ENCODE peak calls at places on chromosomes 13 and 19, in six cellular contexts. G, K, T, C, R and F are unnamed samples.

GRCh38 chr13:83702021-83702420 is 180.3 kb downstream of the SLITRK1 start:
- DNase-seq in G (no peak), K (no peak), T (no peak), C (no peak), R (no peak), F (no peak)

GRCh38 chr13:51838235-51838846 is 6.6 kb downstream of the TMEM272 start:
- DNase-seq in G (no peak), K (no peak), T (no peak), C (no peak), R (peak; percentile 16), F (no peak)

GRCh38 chr13:21670883-21671792 is at the start of gene FGF9:
- DNase-seq in G (peak; percentile 75), K (peak; percentile 92), T (peak; percentile 96), C (peak; percentile 81), R (peak; percentile 65), F (peak; percentile 92)

GRCh38 chr13:44237276-44237767 is 136.3 kb upstream of the SERP2 start:
- DNase-seq in G (no peak), K (no peak), T (no peak), C (no peak), R (peak; percentile 43), F (no peak)

GRCh38 chr13:96052655-96053002 is 572 bp downstream of the UGGT2 start:
- DNase-seq in G (peak; percentile 37), K (peak; percentile 44), T (no peak), C (peak; percentile 68), R (peak; percentile 15), F (no peak)

GRCh38 chr19:35755550-35756371 is 1.1 kb downstream of the HSPB6 start:
- DNase-seq in G (no peak), K (peak; percentile 23), T (peak; percentile 47), C (no peak), R (no peak), F (no peak)

GRCh38 chr19:50695251-50696064 is 24.1 kb downstream of the SHANK1 start:
- DNase-seq in G (no peak), K (peak; percentile 69), T (peak; percentile 85), C (no peak), R (no peak), F (no peak)

GRCh38 chr13:111917901-111918300 is 149.0 kb upstream of the SOX1 start:
- DNase-seq in G (no peak), K (no peak), T (no peak), C (no peak), R (no peak), F (no peak)

GRCh38 chr19:772043-772442 is 21.1 kb downstream of the MISP start:
- DNase-seq in G (no peak), K (no peak), T (no peak), C (no peak), R (no peak), F (no peak)

GRCh38 chr19:40542197-40542859 is 34.3 kb upstream of the SHKBP1 start:
- DNase-seq in G (no peak), K (no peak), T (no peak), C (no peak), R (no peak), F (no peak)

GRCh38 chr13:81017525-81018152 is 676.7 kb upstream of the SPRY2 start:
- DNase-seq in G (peak; percentile 16), K (peak; percentile 81), T (peak; percentile 70), C (peak; percentile 68), R (peak; percentile 61), F (peak; percentile 46)

GRCh38 chr19:10817291-10818038 is 18.5 kb downstream of the TMED1 start:
- DNase-seq in G (no peak), K (peak; percentile 24), T (no peak), C (no peak), R (no peak), F (no peak)

GRCh38 chr13:74778087-74778486 is 643.9 kb upstream of the KLF12 start:
- DNase-seq in G (no peak), K (no peak), T (no peak), C (no peak), R (no peak), F (no peak)

GRCh38 chr19:55913643-55914268 is 18.4 kb downstream of the NLRP13 start:
- DNase-seq in G (peak; percentile 13), K (no peak), T (no peak), C (no peak), R (peak; percentile 39), F (peak; percentile 46)

GRCh38 chr19:32253683-32254020 is 91.8 kb upstream of the ZNF507 start:
- DNase-seq in G (no peak), K (no peak), T (no peak), C (no peak), R (no peak), F (no peak)

GRCh38 chr19:10290876-10291553 is 1.3 kb downstream of the ICAM5 start:
- DNase-seq in G (peak; percentile 50), K (peak; percentile 76), T (peak; percentile 65), C (peak; percentile 32), R (peak; percentile 56), F (peak; percentile 42)

GRCh38 chr19:6828306-6828697 is 55.8 kb downstream of the VAV1 start:
- DNase-seq in G (peak; percentile 94), K (peak; percentile 19), T (no peak), C (no peak), R (peak; percentile 96), F (no peak)

GRCh38 chr19:7904074-7905020 is 670 bp downstream of the MAP2K7 start:
- DNase-seq in G (no peak), K (peak; percentile 49), T (peak; percentile 66), C (peak; percentile 42), R (no peak), F (peak; percentile 64)

GRCh38 chr13:109715902-109716301 is 70.5 kb downstream of the IRS2 start:
- DNase-seq in G (no peak), K (no peak), T (peak; percentile 38), C (no peak), R (peak; percentile 13), F (no peak)

GRCh38 chr13:97280478-97280877 is 58.3 kb downstream of the MBNL2 start:
- DNase-seq in G (no peak), K (no peak), T (peak; percentile 3), C (no peak), R (no peak), F (no peak)

GRCh38 chr19:5001547-5002131 is 32.7 kb downstream of the KDM4B start:
- DNase-seq in G (peak; percentile 32), K (peak; percentile 75), T (peak; percentile 61), C (peak; percentile 52), R (peak; percentile 76), F (peak; percentile 55)

GRCh38 chr19:7456964-7457541 is 31.8 kb downstream of the PEX11G start:
- DNase-seq in G (peak; percentile 18), K (no peak), T (no peak), C (no peak), R (peak; percentile 55), F (no peak)

GRCh38 chr13:114089341-114089740 is 43.1 kb downstream of the RASA3 start:
- DNase-seq in G (no peak), K (no peak), T (no peak), C (no peak), R (no peak), F (no peak)

GRCh38 chr13:60620611-60621395 is 223.8 kb downstream of the TDRD3 start:
- DNase-seq in G (no peak), K (no peak), T (no peak), C (no peak), R (no peak), F (no peak)

GRCh38 chr13:114130708-114131580 is 1.5 kb downstream of the RASA3 start:
- DNase-seq in G (no peak), K (peak; percentile 78), T (peak; percentile 68), C (peak; percentile 78), R (peak; percentile 70), F (no peak)

DNA sequence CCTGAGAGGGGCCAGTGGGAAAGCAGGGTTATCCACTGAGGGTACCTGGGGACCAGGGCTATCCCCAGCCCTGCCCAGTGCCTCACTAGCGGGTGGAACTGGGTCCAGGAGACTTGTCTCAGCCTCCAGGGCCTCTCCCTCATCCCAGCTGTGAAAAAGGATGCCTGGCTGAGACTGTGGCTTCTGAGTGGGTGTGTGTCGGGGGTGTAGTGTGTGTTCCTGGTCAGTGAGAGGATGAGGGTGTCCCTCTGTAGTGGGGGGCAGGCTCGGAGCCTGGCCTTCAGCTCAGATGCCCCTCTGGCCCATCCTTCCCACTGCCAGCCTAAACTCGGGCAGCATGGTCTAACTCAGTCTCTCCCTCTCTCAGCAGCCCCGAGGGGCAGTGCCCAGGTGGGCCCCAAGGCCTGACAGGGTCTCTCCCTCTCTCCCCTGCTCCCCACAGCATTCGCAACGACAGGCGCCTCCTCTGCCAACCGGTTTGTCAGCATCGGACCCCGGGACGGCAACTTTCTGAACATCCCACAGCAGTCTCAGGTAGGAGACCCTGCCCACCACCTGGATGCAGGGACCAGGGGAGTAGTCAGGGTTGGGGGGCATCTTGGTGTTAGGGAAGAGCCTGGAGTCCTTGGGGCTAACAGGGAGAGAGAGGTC is 12.7 kb downstream of the LYL1 start:
- DNase-seq in G (no peak), K (no peak), T (no peak), C (no peak), R (no peak), F (no peak)
- H3K4me3 ChIP-seq in G (no peak overlapping the region), K (no peak overlapping the region), T (no peak overlapping the region), C (no peak overlapping the region), R (no peak overlapping the region), F (no peak overlapping the region)

DNA sequence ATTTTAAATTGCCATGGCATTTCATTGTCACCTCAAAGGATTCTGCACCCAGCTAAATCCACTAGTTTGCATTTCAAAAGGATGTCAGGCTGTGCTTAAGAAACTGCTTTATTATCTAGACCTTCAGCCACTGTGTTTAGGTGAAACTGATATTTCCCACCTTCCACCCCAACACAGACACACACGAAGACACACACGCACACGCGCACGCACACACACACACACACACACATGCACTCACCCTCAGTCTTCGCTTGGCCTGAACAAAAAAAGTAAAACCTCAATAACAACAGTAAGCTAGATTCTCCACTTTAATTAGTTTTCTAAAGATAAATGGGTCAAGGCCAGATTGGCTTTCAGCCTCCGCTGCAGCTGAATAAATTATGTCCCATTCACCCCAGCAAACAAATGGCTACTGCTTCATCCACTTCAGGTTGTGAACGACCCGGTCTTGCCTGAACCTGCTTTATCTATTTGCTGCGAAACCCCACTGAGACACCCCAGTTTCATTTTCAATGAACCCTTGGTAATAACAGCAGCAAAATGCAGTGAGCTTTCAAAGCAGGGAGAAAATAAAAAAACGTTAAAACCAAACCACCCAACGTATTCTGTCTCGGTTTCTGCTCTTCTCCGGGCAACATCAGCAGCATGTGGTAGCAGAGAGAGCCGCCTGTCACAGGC is 166.8 kb downstream of the DCT start:
- DNase-seq in G (no peak), K (no peak), T (peak; percentile 56), C (peak; percentile 84), R (no peak), F (no peak)
- TF ChIP-seq EZH2phosphoT487 in G (no peak), K (no peak), T (peak; percentile 81), C (no peak), R (no peak), F (no peak)

GRCh38 chr19:29923653-29924052 is 18.4 kb upstream of the URI1 start:
- DNase-seq in G (no peak), K (no peak), T (no peak), C (no peak), R (no peak), F (peak; percentile 68)
- TF ChIP-seq CTCF in G (no peak), K (no peak), T (no peak), C (no peak), R (peak; percentile 10), F (peak; percentile 75)

DNA sequence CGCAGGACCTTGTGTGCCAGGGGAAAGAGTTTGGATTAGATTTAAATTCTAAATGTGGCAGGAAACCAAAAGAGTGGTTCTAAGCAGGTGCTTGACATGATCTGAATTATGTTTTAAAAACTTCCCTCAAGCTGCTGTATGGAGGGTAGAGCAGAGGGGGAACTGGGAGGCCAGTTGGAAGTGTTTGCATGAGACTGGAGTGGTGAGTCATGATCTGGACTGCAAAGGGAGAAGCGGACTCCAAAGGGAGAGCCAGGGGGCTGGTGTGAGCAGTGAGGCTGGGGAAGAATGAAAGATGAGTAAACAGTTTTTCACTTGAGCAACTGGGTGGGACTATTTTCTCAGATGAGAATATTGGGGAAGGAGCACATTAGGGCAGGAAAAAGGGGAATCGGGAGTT is 206.1 kb downstream of the DNAJC15 start:
- DNase-seq in G (no peak), K (no peak), T (no peak), C (no peak), R (peak; percentile 47), F (no peak)
- H3K4me3 ChIP-seq in G (no peak overlapping the region), K (no peak overlapping the region), T (no peak overlapping the region), C (no peak overlapping the region), R (no peak overlapping the region), F (no peak overlapping the region)